ENCODE peak calls at places on chromosomes 3 and 15, in ten cellular contexts. I, Y, R, P, Q, G, W, J, X and D are unnamed samples.
A peak's percentile ranks its signal among the peaks of the same experiment; 100 is the strongest.

GRCh38 chr3:128503164-128503651 is 10.2 kb upstream of the GATA2 start:
- DNase-seq in I (no peak), Y (no peak), R (no peak), P (no peak), Q (no peak), G (no peak), W (no peak), J (peak; percentile 22), X (no peak), D (no peak)

GRCh38 chr3:632571-633170 is 436.1 kb downstream of the CHL1 start:
- DNase-seq in I (peak; percentile 5), Y (no peak), R (peak; percentile 28), P (no peak), Q (no peak), G (no peak), W (no peak), J (peak; percentile 80), X (no peak), D (no peak)

GRCh38 chr3:196431193-196432136 is 762 bp downstream of the UBXN7 start:
- DNase-seq in I (peak; percentile 75), Y (no peak), R (no peak), P (peak; percentile 83), Q (peak; percentile 61), G (peak; percentile 23), W (peak; percentile 41), J (peak; percentile 62), X (no peak), D (no peak)

GRCh38 chr15:72733941-72734738 is 48.1 kb downstream of the BBS4 start:
- DNase-seq in I (peak; percentile 65), Y (no peak), R (no peak), P (no peak), Q (no peak), G (no peak), W (no peak), J (no peak), X (no peak), D (no peak)

GRCh38 chr3:63656791-63657190 is 4.3 kb downstream of the SNTN start:
- DNase-seq in I (peak; percentile 4), Y (no peak), R (no peak), P (no peak), Q (peak; percentile 52), G (no peak), W (no peak), J (peak; percentile 57), X (no peak), D (no peak)

GRCh38 chr3:55804170-55805095 is 317.3 kb upstream of the WNT5A start:
- DNase-seq in I (no peak), Y (no peak), R (no peak), P (no peak), Q (no peak), G (no peak), W (no peak), J (no peak), X (no peak), D (no peak)

GRCh38 chr3:111758642-111759041 is 100.4 kb upstream of the PHLDB2 start:
- DNase-seq in I (peak; percentile 54), Y (no peak), R (no peak), P (no peak), Q (no peak), G (no peak), W (no peak), J (peak; percentile 80), X (no peak), D (no peak)

GRCh38 chr15:42921049-42921731 is 612 bp upstream of the TTBK2 start:
- DNase-seq in I (no peak), Y (no peak), R (peak; percentile 30), P (no peak), Q (peak; percentile 5), G (no peak), W (peak; percentile 41), J (peak; percentile 39), X (no peak), D (no peak)

GRCh38 chr3:127002195-127003174 is 19.6 kb downstream of the PLXNA1 start:
- DNase-seq in I (peak; percentile 93), Y (no peak), R (no peak), P (peak; percentile 97), Q (peak; percentile 98), G (peak; percentile 62), W (peak; percentile 93), J (peak; percentile 83), X (no peak), D (peak; percentile 81)

GRCh38 chr15:42726114-42726513 is 10.8 kb downstream of the CDAN1 start:
- DNase-seq in I (no peak), Y (no peak), R (no peak), P (no peak), Q (no peak), G (no peak), W (no peak), J (no peak), X (no peak), D (no peak)

GRCh38 chr15:37758412-37758811 is 176.0 kb upstream of the TMCO5A start:
- DNase-seq in I (no peak), Y (no peak), R (no peak), P (no peak), Q (no peak), G (no peak), W (no peak), J (no peak), X (no peak), D (no peak)

GRCh38 chr3:190886945-190887344 is 24.5 kb upstream of the GMNC start:
- DNase-seq in I (no peak), Y (no peak), R (no peak), P (no peak), Q (no peak), G (no peak), W (no peak), J (peak; percentile 55), X (no peak), D (no peak)

GRCh38 chr3:130800829-130801228 is 54.2 kb upstream of the PIK3R4 start:
- DNase-seq in I (no peak), Y (no peak), R (no peak), P (no peak), Q (no peak), G (no peak), W (no peak), J (peak; percentile 50), X (no peak), D (no peak)

GRCh38 chr15:64803526-64803925 is 21.9 kb downstream of the PIF1 start:
- DNase-seq in I (no peak), Y (no peak), R (no peak), P (no peak), Q (no peak), G (no peak), W (no peak), J (no peak), X (no peak), D (no peak)

GRCh38 chr15:80744826-80745225 is 34.3 kb upstream of the CEMIP start:
- DNase-seq in I (peak; percentile 47), Y (no peak), R (no peak), P (no peak), Q (peak; percentile 66), G (no peak), W (no peak), J (peak; percentile 10), X (no peak), D (no peak)

GRCh38 chr3:130340766-130341165 is 4.7 kb upstream of the COL6A5 start:
- DNase-seq in I (peak; percentile 43), Y (no peak), R (no peak), P (no peak), Q (no peak), G (no peak), W (no peak), J (peak; percentile 34), X (no peak), D (no peak)

GRCh38 chr3:72320911-72321385 is 527.3 kb downstream of the SHQ1 start:
- DNase-seq in I (no peak), Y (no peak), R (no peak), P (no peak), Q (no peak), G (no peak), W (peak; percentile 76), J (no peak), X (no peak), D (no peak)

GRCh38 chr15:20106026-20106425 is 435.6 kb downstream of the GOLGA6L6 start:
- DNase-seq in I (no peak), Y (no peak), R (no peak), P (peak; percentile 83), Q (peak; percentile 0), G (peak; percentile 23), W (peak; percentile 26), J (no peak), X (no peak), D (peak; percentile 56)

GRCh38 chr3:25903371-25903770 is 113.5 kb downstream of the OXSM start:
- DNase-seq in I (no peak), Y (no peak), R (no peak), P (no peak), Q (no peak), G (no peak), W (no peak), J (no peak), X (no peak), D (no peak)